ENCODE peak calls at places on chromosomes 4 and X, in four cellular contexts. One of them, this sample, is unnamed.

GRCh38 chr4:53579826-53580225 is 11.5 kb downstream of the LNX1 start:
- DNase-seq in K562: no peak
- DNase-seq in HepG2: no peak
- DNase-seq in H1: no peak
- DNase-seq in this sample: no peak

GRCh38 chr4:56197387-56197786 is 189.9 kb downstream of the AASDH start:
- DNase-seq in K562: no peak
- DNase-seq in HepG2: no peak
- DNase-seq in H1: no peak
- DNase-seq in this sample: no peak

GRCh38 chr4:122005064-122005755 is 53.4 kb upstream of the TRPC3 start:
- DNase-seq in K562: no peak
- DNase-seq in HepG2: no peak
- DNase-seq in H1: no peak
- DNase-seq in this sample: no peak

GRCh38 chr4:101420661-101421060 is 73.3 kb upstream of the PPP3CA start:
- DNase-seq in K562: no peak
- DNase-seq in HepG2: no peak
- DNase-seq in H1: no peak
- DNase-seq in this sample: peak

GRCh38 chrX:139304471-139304870 is 226.1 kb upstream of the F9 start:
- DNase-seq in K562: no peak
- DNase-seq in HepG2: no peak
- DNase-seq in H1: no peak
- DNase-seq in this sample: no peak

GRCh38 chr4:77050962-77051361 is 24.8 kb downstream of the CCNI start:
- DNase-seq in K562: no peak
- DNase-seq in HepG2: no peak
- DNase-seq in H1: no peak
- DNase-seq in this sample: no peak

GRCh38 chr4:88599298-88599697 is 7.0 kb downstream of the HERC3 start:
- DNase-seq in K562: no peak
- DNase-seq in HepG2: no peak
- DNase-seq in H1: no peak
- DNase-seq in this sample: peak

GRCh38 chr4:68591204-68591603 is 15.1 kb upstream of the UGT2B17 start:
- DNase-seq in K562: no peak
- DNase-seq in HepG2: no peak
- DNase-seq in H1: no peak
- DNase-seq in this sample: no peak

GRCh38 chrX:154008521-154008920 is 11.2 kb downstream of the IRAK1 start:
- DNase-seq in K562: no peak
- DNase-seq in HepG2: no peak
- DNase-seq in H1: no peak
- DNase-seq in this sample: no peak

GRCh38 chr4:168737441-168738176 is 240.8 kb downstream of the PALLD start:
- DNase-seq in K562: no peak
- DNase-seq in HepG2: no peak
- DNase-seq in H1: no peak
- DNase-seq in this sample: no peak

GRCh38 chrX:135435139-135435922 is 13.6 kb downstream of the SMIM10L2A start:
- DNase-seq in K562: no peak
- DNase-seq in HepG2: no peak
- DNase-seq in H1: no peak
- DNase-seq in this sample: no peak

GRCh38 chrX:100829730-100830129 is 9.5 kb downstream of the CSTF2 start:
- DNase-seq in K562: no peak
- DNase-seq in HepG2: no peak
- DNase-seq in H1: no peak
- DNase-seq in this sample: peak

GRCh38 chrX:141220342-141221008 is 21.8 kb downstream of the SPANXC start:
- DNase-seq in K562: no peak
- DNase-seq in HepG2: no peak
- DNase-seq in H1: no peak
- DNase-seq in this sample: peak

GRCh38 chrX:65971151-65971550 is 68.7 kb downstream of the VSIG4 start:
- DNase-seq in K562: no peak
- DNase-seq in HepG2: no peak
- DNase-seq in H1: peak
- DNase-seq in this sample: no peak

GRCh38 chr4:22093126-22093525 is 144.6 kb upstream of the KCNIP4 start:
- DNase-seq in K562: no peak
- DNase-seq in HepG2: no peak
- DNase-seq in H1: no peak
- DNase-seq in this sample: no peak

GRCh38 chr4:182062458-182062857 is 180.7 kb upstream of the TENM3 start:
- DNase-seq in K562: no peak
- DNase-seq in HepG2: no peak
- DNase-seq in H1: no peak
- DNase-seq in this sample: no peak

GRCh38 chrX:38214551-38214950 is 6.1 kb downstream of the SRPX start:
- DNase-seq in K562: no peak
- DNase-seq in HepG2: no peak
- DNase-seq in H1: no peak
- DNase-seq in this sample: peak

GRCh38 chr4:132284910-132285426 is 864.1 kb upstream of the PCDH10 start:
- DNase-seq in K562: no peak
- DNase-seq in HepG2: no peak
- DNase-seq in H1: no peak
- DNase-seq in this sample: no peak

GRCh38 chr4:153113838-153114105 is 90.5 kb upstream of the TRIM2 start:
- DNase-seq in K562: no peak
- DNase-seq in HepG2: no peak
- DNase-seq in H1: no peak
- DNase-seq in this sample: no peak

GRCh38 chrX:123217077-123217476 is 33.0 kb downstream of the GRIA3 start:
- DNase-seq in K562: peak
- DNase-seq in HepG2: no peak
- DNase-seq in H1: no peak
- DNase-seq in this sample: no peak

GRCh38 chr4:6695660-6696581 is 2.2 kb downstream of the S100P start:
- DNase-seq in K562: no peak
- DNase-seq in HepG2: peak
- DNase-seq in H1: no peak
- DNase-seq in this sample: no peak

GRCh38 chr4:173218411-173219125 is 50.0 kb downstream of the GALNT7 start:
- DNase-seq in K562: peak
- DNase-seq in HepG2: no peak
- DNase-seq in H1: no peak
- DNase-seq in this sample: peak

GRCh38 chr4:54837576-54838140 is 179.9 kb downstream of the KIT start:
- DNase-seq in K562: no peak
- DNase-seq in HepG2: no peak
- DNase-seq in H1: no peak
- DNase-seq in this sample: no peak

GRCh38 chr4:139509727-139510410 is 46.1 kb downstream of the SETD7 start:
- DNase-seq in K562: no peak
- DNase-seq in HepG2: peak
- DNase-seq in H1: no peak
- DNase-seq in this sample: peak

GRCh38 chr4:6152879-6153705 is 47.3 kb downstream of the JAKMIP1 start:
- DNase-seq in K562: no peak
- DNase-seq in HepG2: no peak
- DNase-seq in H1: no peak
- DNase-seq in this sample: no peak

GRCh38 chr4:98027827-98028226 is 115.4 kb downstream of the STPG2 start:
- DNase-seq in K562: no peak
- DNase-seq in HepG2: no peak
- DNase-seq in H1: no peak
- DNase-seq in this sample: no peak

GRCh38 chr4:141713185-141713584 is 76.8 kb downstream of the IL15 start:
- DNase-seq in K562: no peak
- DNase-seq in HepG2: no peak
- DNase-seq in H1: no peak
- DNase-seq in this sample: peak

GRCh38 chr4:83454626-83455025 is 997 bp downstream of the HELQ start:
- DNase-seq in K562: no peak
- DNase-seq in HepG2: no peak
- DNase-seq in H1: no peak
- DNase-seq in this sample: no peak

GRCh38 chr4:177008071-177008835 is 215.5 kb upstream of the VEGFC start:
- DNase-seq in K562: no peak
- DNase-seq in HepG2: no peak
- DNase-seq in H1: no peak
- DNase-seq in this sample: no peak

GRCh38 chr4:112708772-112709171 is 71.8 kb downstream of the LARP7 start:
- DNase-seq in K562: no peak
- DNase-seq in HepG2: no peak
- DNase-seq in H1: no peak
- DNase-seq in this sample: no peak

GRCh38 chr4:112706840-112707207 is 69.9 kb downstream of the LARP7 start:
- DNase-seq in K562: no peak
- DNase-seq in HepG2: no peak
- DNase-seq in H1: no peak
- DNase-seq in this sample: no peak

GRCh38 chr4:112704322-112704721 is 67.4 kb downstream of the LARP7 start:
- DNase-seq in K562: no peak
- DNase-seq in HepG2: no peak
- DNase-seq in H1: no peak
- DNase-seq in this sample: no peak

GRCh38 chr4:112702892-112703291 is 65.9 kb downstream of the LARP7 start:
- DNase-seq in K562: no peak
- DNase-seq in HepG2: no peak
- DNase-seq in H1: peak
- DNase-seq in this sample: no peak

DNA sequence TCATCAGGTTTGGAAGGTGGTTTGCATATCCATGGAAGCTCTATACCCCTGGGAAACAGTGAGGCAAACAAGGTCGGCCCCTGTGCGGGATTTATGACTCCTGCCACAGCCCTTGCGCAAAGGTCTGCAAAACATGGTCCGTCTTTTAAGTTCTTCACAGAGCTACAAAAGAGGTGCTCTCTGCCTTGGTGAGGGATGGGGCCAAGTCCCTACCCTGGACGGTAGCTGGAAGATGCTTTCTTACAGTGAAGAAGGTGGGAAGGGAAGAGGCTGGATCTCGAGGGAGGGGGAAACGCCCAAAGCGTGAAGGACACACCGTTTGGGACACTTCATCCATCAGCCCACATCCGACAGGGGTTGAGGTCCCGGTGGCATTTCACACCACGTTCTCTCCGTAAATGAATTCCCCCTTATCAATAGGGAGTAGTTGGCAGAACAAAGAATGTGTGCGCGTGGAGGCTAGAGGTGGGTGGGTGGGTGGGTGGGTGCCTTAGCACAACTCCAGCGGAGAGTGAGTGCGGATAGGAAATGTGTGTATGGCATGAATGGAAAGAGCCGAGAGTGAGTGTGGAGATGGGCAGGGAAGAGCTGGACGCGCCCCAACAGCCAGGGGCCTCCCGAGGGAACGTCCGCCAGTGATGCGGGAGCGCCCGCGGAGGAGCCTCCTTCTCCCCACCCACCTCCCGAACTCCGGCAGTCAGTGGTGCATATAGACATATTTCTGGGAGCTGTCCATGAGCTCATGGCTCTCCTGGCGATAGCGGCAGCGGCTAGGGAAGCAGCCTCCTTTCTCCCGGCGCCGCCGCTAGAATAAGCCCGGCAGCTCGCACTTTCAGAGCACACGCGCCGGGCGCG is 68.3 kb downstream of the LARP7 start:
- DNase-seq in K562: no peak
- DNase-seq in HepG2: peak
- DNase-seq in H1: peak
- DNase-seq in this sample: peak
- H2AFZ ChIP-seq in K562: no peak
- H2AFZ ChIP-seq in HepG2: no peak
- H2AFZ ChIP-seq in H1: no peak
- H2AFZ ChIP-seq in this sample: peak

GRCh38 chrX:793216-793770 is 162.7 kb downstream of the SHOX start:
- DNase-seq in K562: no peak
- DNase-seq in HepG2: no peak
- DNase-seq in H1: peak
- DNase-seq in this sample: no peak

GRCh38 chrX:789096-789495 is 158.5 kb downstream of the SHOX start:
- DNase-seq in K562: no peak
- DNase-seq in HepG2: no peak
- DNase-seq in H1: no peak
- DNase-seq in this sample: no peak

GRCh38 chrX:791479-792034 is 161.0 kb downstream of the SHOX start:
- DNase-seq in K562: no peak
- DNase-seq in HepG2: no peak
- DNase-seq in H1: peak
- DNase-seq in this sample: no peak

GRCh38 chrX:790031-790430 is 159.4 kb downstream of the SHOX start:
- DNase-seq in K562: no peak
- DNase-seq in HepG2: no peak
- DNase-seq in H1: peak
- DNase-seq in this sample: no peak

DNA sequence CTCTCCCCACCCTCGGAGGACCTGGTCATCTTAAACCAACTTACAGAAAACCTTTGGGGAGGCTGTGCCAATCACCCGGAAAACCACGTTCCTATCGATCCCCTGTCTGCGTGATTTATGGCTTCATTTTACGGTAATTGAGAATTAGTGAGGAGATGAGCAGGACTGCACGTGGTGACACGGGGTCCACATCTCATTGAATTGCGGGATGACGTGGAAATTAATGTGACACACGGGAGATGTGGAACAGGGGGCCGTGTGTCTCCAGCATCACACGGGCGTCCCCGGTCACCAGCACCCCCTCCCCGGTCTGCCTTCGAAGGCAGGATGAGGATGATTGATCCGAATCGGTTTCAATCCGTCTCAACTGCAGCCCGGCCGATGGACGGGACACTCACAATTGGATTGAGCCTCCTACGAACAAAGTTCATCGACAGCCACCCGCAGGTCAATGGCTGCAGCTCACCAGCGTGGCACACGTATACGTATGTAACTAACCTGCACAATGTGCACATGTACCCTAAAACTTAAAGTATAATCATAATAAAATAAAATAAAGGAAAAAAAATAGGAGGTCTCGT is 160.3 kb downstream of the SHOX start:
- DNase-seq in K562: no peak
- DNase-seq in HepG2: no peak
- DNase-seq in H1: no peak
- DNase-seq in this sample: no peak
- TF ChIP-seq JUN in K562: no peak
- TF ChIP-seq JUN in HepG2: no peak
- TF ChIP-seq JUN in H1: no peak
- TF ChIP-seq JUN in this sample: no peak

DNA sequence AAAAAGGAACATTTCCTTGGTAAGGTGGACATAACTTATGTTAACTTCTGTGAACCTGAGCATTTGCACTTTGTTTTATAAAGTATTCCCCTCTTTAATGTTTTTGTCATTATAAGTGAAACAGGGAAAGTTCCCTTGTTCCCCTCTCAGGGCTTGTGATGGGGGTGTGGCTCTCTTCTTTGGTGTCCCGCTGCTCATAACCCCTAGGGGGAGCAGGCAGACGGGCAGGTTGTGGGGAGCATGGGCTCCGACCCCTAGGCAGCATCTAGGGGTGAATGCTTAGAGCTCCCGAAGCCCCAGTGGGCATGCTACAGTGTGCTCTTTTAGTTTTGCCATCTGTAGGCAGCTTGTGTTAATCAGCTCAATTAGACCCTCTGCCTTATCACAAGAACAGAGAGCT is 200.4 kb downstream of the DACH2 start:
- DNase-seq in K562: no peak
- DNase-seq in HepG2: peak
- DNase-seq in H1: peak
- DNase-seq in this sample: no peak
- TF ChIP-seq CTCF in K562: no peak
- TF ChIP-seq CTCF in HepG2: peak
- TF ChIP-seq CTCF in H1: peak
- TF ChIP-seq CTCF in this sample: no peak

GRCh38 chrX:20547649-20548051 is 280.9 kb upstream of the RPS6KA3 start:
- DNase-seq in K562: no peak
- DNase-seq in HepG2: peak
- DNase-seq in H1: no peak
- DNase-seq in this sample: no peak
- H2AFZ ChIP-seq in K562: no peak
- H2AFZ ChIP-seq in HepG2: no peak
- H2AFZ ChIP-seq in H1: no peak
- H2AFZ ChIP-seq in this sample: no peak

This sample was measured in endothelial cell of umbilical vein.